ENCODE peak calls at places on chromosomes 1 and 21, in nine cellular contexts. E is cardiac septum; X is mucosa of descending colon; W is mesenchymal stem cell; K is activated naive CD4-positive, alpha-beta T cell treated with Interleukin-2 at 50 U/mL for 16 hours; Q is germinal center; B is substantia nigra; S is NCI-H1436; J is posterior cingulate gyrus. U is an unnamed sample.
A peak's percentile ranks its signal among the peaks of the same experiment; 100 is the strongest.

GRCh38 chr1:211698161-211699026 is 23.0 kb upstream of the NEK2 start:
- DNase-seq in W (peak; percentile 60), B (peak; percentile 70), Q (peak; percentile 74), K (peak; percentile 83), E (peak; percentile 94), J (peak; percentile 91), X (peak; percentile 86), S (peak; percentile 37), U (peak; percentile 85)

GRCh38 chr1:36330940-36331339 is 7.5 kb upstream of the EVA1B start:
- DNase-seq in S (no peak), W (no peak), E (no peak), X (no peak), J (no peak), B (no peak), K (no peak), Q (no peak), U (no peak)

GRCh38 chr1:150006881-150007401 is 3.6 kb downstream of the OTUD7B start:
- DNase-seq in X (no peak), J (peak; percentile 23), K (peak; percentile 37), Q (no peak), W (peak; percentile 38), E (no peak), B (no peak), S (no peak), U (no peak)

GRCh38 chr1:21378705-21379494 is 61.0 kb upstream of the NBPF3 start:
- DNase-seq in X (no peak), W (no peak), K (no peak), J (no peak), S (no peak), E (no peak), Q (no peak), B (no peak), U (no peak)

GRCh38 chr1:10776206-10776905 is 20.1 kb downstream of the CASZ1 start:
- DNase-seq in W (no peak), S (no peak), Q (no peak), B (no peak), K (no peak), X (no peak), E (no peak), J (no peak), U (peak; percentile 63)

GRCh38 chr1:14924455-14925325 is 228.9 kb upstream of the TMEM51 start:
- DNase-seq in S (peak; percentile 10), B (peak; percentile 28), X (peak; percentile 60), K (no peak), W (peak; percentile 82), J (peak; percentile 83), Q (peak; percentile 18), E (no peak), U (peak; percentile 50)

GRCh38 chr1:98963359-98963758 is 41.3 kb downstream of the PLPPR5 start:
- DNase-seq in B (no peak), S (no peak), E (no peak), X (no peak), J (no peak), W (peak; percentile 37), K (no peak), Q (no peak), U (no peak)

GRCh38 chr1:81832573-81832972 is 31.8 kb downstream of the ADGRL2 start:
- DNase-seq in B (no peak), E (no peak), X (no peak), Q (no peak), S (no peak), K (no peak), W (peak; percentile 66), J (no peak), U (no peak)

GRCh38 chr21:39062196-39062900 is 120.9 kb downstream of the PSMG1 start:
- DNase-seq in J (no peak), E (no peak), X (no peak), W (no peak), B (no peak), K (no peak), S (no peak), Q (no peak), U (no peak)

GRCh38 chr1:177909416-177909815 is 60.4 kb downstream of the SEC16B start:
- DNase-seq in S (no peak), E (no peak), J (no peak), W (no peak), X (no peak), B (no peak), Q (no peak), K (no peak), U (no peak)

GRCh38 chr1:184649500-184649899 is 105.2 kb downstream of the EDEM3 start:
- DNase-seq in S (no peak), W (peak; percentile 60), X (no peak), Q (peak; percentile 18), B (no peak), J (no peak), E (no peak), K (no peak), U (no peak)

GRCh38 chr1:34850382-34850781 is 9.2 kb downstream of the SMIM12 start:
- DNase-seq in J (no peak), Q (no peak), E (no peak), W (no peak), K (no peak), S (no peak), B (no peak), X (no peak), U (no peak)

GRCh38 chr1:239757711-239758110 is 334.0 kb upstream of the FMN2 start:
- DNase-seq in X (no peak), K (no peak), Q (no peak), W (no peak), E (no peak), S (no peak), B (no peak), J (no peak), U (no peak)

GRCh38 chr1:220170836-220171526 is 77.0 kb downstream of the IARS2 start:
- DNase-seq in S (no peak), Q (no peak), X (no peak), J (no peak), E (no peak), B (no peak), K (no peak), W (no peak), U (no peak)

GRCh38 chr1:100883963-100884362 is 10.7 kb downstream of the EXTL2 start:
- DNase-seq in K (no peak), S (no peak), E (no peak), W (peak; percentile 26), X (no peak), J (no peak), Q (no peak), B (no peak), U (no peak)

GRCh38 chr21:28220670-28221069 is 772.0 kb downstream of the LTN1 start:
- DNase-seq in Q (no peak), J (no peak), W (no peak), B (no peak), X (no peak), K (no peak), S (no peak), E (no peak), U (no peak)

GRCh38 chr1:205575294-205575885 is 56.4 kb downstream of the ELK4 start:
- DNase-seq in X (no peak), E (no peak), W (no peak), B (no peak), Q (no peak), J (no peak), K (no peak), S (no peak), U (peak; percentile 7)

GRCh38 chr21:46065215-46065992 is 32.5 kb upstream of the COL6A2 start:
- DNase-seq in S (no peak), Q (no peak), J (no peak), B (no peak), W (peak; percentile 90), E (peak; percentile 80), X (no peak), K (no peak), U (peak; percentile 55)

GRCh38 chr1:9145021-9145668 is 16.2 kb upstream of the GPR157 start:
- DNase-seq in K (no peak), S (no peak), E (no peak), X (no peak), Q (no peak), B (no peak), J (no peak), W (peak; percentile 77), U (no peak)

GRCh38 chr21:16533692-16534407 is 804.1 kb downstream of the USP25 start:
- DNase-seq in Q (no peak), X (no peak), B (no peak), E (no peak), J (peak; percentile 44), K (no peak), W (no peak), S (no peak), U (no peak)

GRCh38 chr1:52159033-52159789 is 17.3 kb downstream of the ZFYVE9 start:
- DNase-seq in Q (no peak), X (no peak), J (no peak), S (no peak), W (no peak), K (no peak), E (no peak), B (no peak), U (no peak)

GRCh38 chr1:22177354-22178003 is 34.6 kb upstream of the WNT4 start:
- DNase-seq in X (no peak), Q (no peak), E (no peak), S (no peak), J (no peak), K (no peak), W (no peak), B (no peak), U (no peak)

GRCh38 chr1:32925360-32926142 is 24.4 kb upstream of the TMEM54 start:
- DNase-seq in S (no peak), W (peak; percentile 77), X (no peak), K (peak; percentile 10), Q (no peak), E (no peak), J (no peak), B (no peak), U (peak; percentile 45)

GRCh38 chr1:197464039-197464438 is 196.0 kb downstream of the CRB1 start:
- DNase-seq in W (peak; percentile 93), Q (no peak), B (no peak), X (no peak), S (no peak), E (no peak), J (no peak), K (no peak), U (no peak)

GRCh38 chr1:212710566-212710965 is 10.9 kb upstream of the BATF3 start:
- DNase-seq in J (no peak), Q (no peak), W (no peak), K (no peak), S (no peak), B (no peak), X (no peak), E (no peak), U (no peak)

GRCh38 chr1:225874431-225874830 is 7.7 kb downstream of the TMEM63A start:
- DNase-seq in X (peak; percentile 49), W (no peak), B (no peak), E (no peak), Q (no peak), S (no peak), J (no peak), K (no peak), U (no peak)

GRCh38 chr21:14942801-14943490 is 121.9 kb downstream of the NRIP1 start:
- DNase-seq in B (no peak), Q (no peak), K (no peak), S (no peak), E (no peak), W (peak; percentile 40), J (no peak), X (no peak), U (no peak)

GRCh38 chr21:31221051-31221450 is 123.0 kb downstream of the TIAM1 start:
- DNase-seq in Q (no peak), E (no peak), X (no peak), J (no peak), W (no peak), K (no peak), S (no peak), B (no peak), U (no peak)

GRCh38 chr1:228541725-228542124 is 54.5 kb downstream of the RNF187 start:
- DNase-seq in S (no peak), W (no peak), B (no peak), X (no peak), K (no peak), J (no peak), E (peak; percentile 47), Q (no peak), U (no peak)

GRCh38 chr1:31335007-31335406 is 37.9 kb downstream of the FABP3 start:
- DNase-seq in K (no peak), Q (peak; percentile 45), J (peak; percentile 11), E (no peak), W (peak; percentile 56), S (peak; percentile 29), X (no peak), B (no peak), U (no peak)

GRCh38 chr1:110047463-110047862 is 13.0 kb downstream of the STRIP1 start:
- DNase-seq in K (no peak), J (no peak), X (no peak), W (no peak), S (no peak), E (no peak), B (no peak), Q (no peak), U (no peak)